ENCODE peak calls at places on chromosomes 5 and 9, in six cellular contexts. I is WTC11, D is nucleus accumbens, V is A549, E is IMR-90, X is fibroblast of pulmonary artery. W is an unnamed sample.

GRCh38 chr9:133837644-133838597 is 99.8 kb upstream of the SARDH start:
- DNase-seq in I (no peak), D (no peak), V (no peak), E (no peak), X (no peak), W (no peak)

GRCh38 chr9:124411514-124412227 is 3.6 kb downstream of the PSMB7 start:
- DNase-seq in I (no peak), D (no peak), V (no peak), E (peak), X (peak), W (no peak)

GRCh38 chr5:82421119-82421518 is 143.0 kb upstream of the RPS23 start:
- DNase-seq in I (no peak), D (no peak), V (peak), E (peak), X (peak), W (peak)

GRCh38 chr5:170179626-170180025 is 53.2 kb upstream of the C5orf58 start:
- DNase-seq in I (no peak), D (no peak), V (no peak), E (no peak), X (no peak), W (no peak)

GRCh38 chr5:16234598-16234997 is 55.0 kb upstream of the MARCHF11 start:
- DNase-seq in I (no peak), D (no peak), V (peak), E (no peak), X (no peak), W (no peak)

GRCh38 chr9:74496819-74497749 is at the start of gene RORB:
- DNase-seq in I (peak), D (peak), V (peak), E (peak), X (peak), W (peak)

GRCh38 chr9:93218161-93218560 is 34.2 kb downstream of the WNK2 start:
- DNase-seq in I (no peak), D (no peak), V (no peak), E (no peak), X (no peak), W (peak)

GRCh38 chr5:9348296-9348996 is 197.4 kb downstream of the SEMA5A start:
- DNase-seq in I (no peak), D (no peak), V (no peak), E (peak), X (peak), W (no peak)

GRCh38 chr5:106288977-106289376 is 1381.8 kb downstream of the EFNA5 start:
- DNase-seq in I (no peak), D (no peak), V (no peak), E (peak), X (peak), W (no peak)

GRCh38 chr9:135695642-135696041 is 3.6 kb downstream of the SOHLH1 start:
- DNase-seq in I (no peak), D (no peak), V (no peak), E (no peak), X (no peak), W (no peak)

GRCh38 chr5:73977146-73977545 is 351.1 kb downstream of the ARHGEF28 start:
- DNase-seq in I (no peak), D (no peak), V (no peak), E (no peak), X (no peak), W (no peak)

GRCh38 chr9:130021123-130021522 is 21.9 kb downstream of the FNBP1 start:
- DNase-seq in I (no peak), D (no peak), V (no peak), E (no peak), X (no peak), W (no peak)

GRCh38 chr9:113349434-113350337 is at the start of gene BSPRY:
- DNase-seq in I (peak), D (no peak), V (no peak), E (no peak), X (no peak), W (no peak)

GRCh38 chr5:79119486-79119885 is 7.9 kb downstream of the BHMT start:
- DNase-seq in I (no peak), D (no peak), V (no peak), E (no peak), X (peak), W (no peak)

GRCh38 chr5:53944981-53945380 is 365.4 kb downstream of the ARL15 start:
- DNase-seq in I (no peak), D (no peak), V (peak), E (peak), X (peak), W (no peak)

GRCh38 chr9:116737137-116737546 is 50.0 kb downstream of the TRIM32 start:
- DNase-seq in I (peak), D (peak), V (peak), E (peak), X (peak), W (peak)

GRCh38 chr9:6605202-6605601 is 40.3 kb downstream of the GLDC start:
- DNase-seq in I (no peak), D (no peak), V (no peak), E (no peak), X (no peak), W (no peak)

GRCh38 chr5:145908206-145908945 is 28.0 kb upstream of the SH3RF2 start:
- DNase-seq in I (no peak), D (no peak), V (peak), E (no peak), X (no peak), W (no peak)

GRCh38 chr9:33202552-33203300 is 35.6 kb upstream of the B4GALT1 start:
- DNase-seq in I (no peak), D (no peak), V (no peak), E (peak), X (peak), W (no peak)

GRCh38 chr5:103582364-103582763 is 19.8 kb upstream of the NUDT12 start:
- DNase-seq in I (peak), D (no peak), V (peak), E (peak), X (peak), W (no peak)

GRCh38 chr5:124677999-124678385 is 68.4 kb downstream of the ZNF608 start:
- DNase-seq in I (no peak), D (no peak), V (no peak), E (no peak), X (no peak), W (no peak)

GRCh38 chr9:21779397-21779796 is 23.0 kb upstream of the MTAP start:
- DNase-seq in I (no peak), D (no peak), V (no peak), E (peak), X (no peak), W (no peak)

GRCh38 chr9:4855861-4856260 is 63.1 kb downstream of the RCL1 start:
- DNase-seq in I (no peak), D (no peak), V (no peak), E (peak), X (no peak), W (no peak)

GRCh38 chr5:83509535-83509934 is 38.0 kb downstream of the VCAN start:
- DNase-seq in I (no peak), D (no peak), V (peak), E (peak), X (peak), W (no peak)

GRCh38 chr9:97934321-97935115 is 3.5 kb downstream of the HEMGN start:
- DNase-seq in I (peak), D (no peak), V (no peak), E (no peak), X (no peak), W (no peak)

GRCh38 chr9:33510264-33511183 is 13.5 kb upstream of the ANKRD18B start:
- DNase-seq in I (peak), D (peak), V (peak), E (peak), X (peak), W (no peak)

GRCh38 chr9:136024696-136025316 is 63.6 kb upstream of the UBAC1 start:
- DNase-seq in I (peak), D (no peak), V (no peak), E (no peak), X (no peak), W (peak)

GRCh38 chr5:108380531-108381021 is 1.3 kb downstream of the FBXL17 start:
- DNase-seq in I (peak), D (peak), V (peak), E (peak), X (peak), W (no peak)

GRCh38 chr9:99749641-99750040 is 72.0 kb upstream of the NR4A3 start:
- DNase-seq in I (no peak), D (no peak), V (no peak), E (no peak), X (no peak), W (no peak)

W was measured in RWPE2.